ENCODE peak calls at places on chromosomes 12 and 14, in six cellular contexts. D is HepG2, X is K562, S is GM12878, M is SK-N-SH, A is H1. K is an unnamed sample.

GRCh38 chr12:124125472-124125871 is 152.5 kb downstream of the ZNF664 start:
- DNase-seq in A (no peak), X (no peak), M (no peak), D (no peak), S (peak; percentile 72), K (no peak)

GRCh38 chr12:118418385-118419057 is 42.2 kb downstream of the SUDS3 start:
- DNase-seq in M (no peak), S (no peak), X (no peak), D (peak; percentile 20), A (no peak), K (no peak)

GRCh38 chr14:76091036-76091435 is 60.7 kb upstream of the GPATCH2L start:
- DNase-seq in D (peak; percentile 15), X (peak; percentile 54), A (no peak), S (no peak), M (no peak), K (no peak)

GRCh38 chr12:26097046-26097878 is 27.6 kb downstream of the BHLHE41 start:
- DNase-seq in M (peak; percentile 75), D (peak; percentile 49), A (peak; percentile 68), X (peak; percentile 74), S (no peak), K (peak; percentile 64)

GRCh38 chr14:95475540-95476240 is 40.8 kb downstream of the SYNE3 start:
- DNase-seq in A (no peak), D (no peak), X (peak; percentile 20), S (no peak), M (no peak), K (no peak)

GRCh38 chr12:28177461-28177860 is 12.8 kb upstream of the CCDC91 start:
- DNase-seq in M (no peak), S (no peak), X (no peak), D (no peak), A (no peak), K (no peak)

GRCh38 chr12:10293570-10294227 is 14.0 kb upstream of the KLRD1 start:
- DNase-seq in S (no peak), M (no peak), X (no peak), D (no peak), A (no peak), K (no peak)

GRCh38 chr12:62730649-62731377 is 204.1 kb downstream of the PPM1H start:
- DNase-seq in S (no peak), D (no peak), X (no peak), M (no peak), A (no peak), K (no peak)

GRCh38 chr12:75939016-75939642 is 92.4 kb downstream of the PHLDA1 start:
- DNase-seq in X (no peak), M (no peak), S (no peak), D (no peak), A (no peak), K (no peak)

GRCh38 chr12:27841392-27841882 is 61.4 kb upstream of the MANSC4 start:
- DNase-seq in A (no peak), S (no peak), D (no peak), M (no peak), X (no peak), K (no peak)

GRCh38 chr14:99947695-99948094 is 117.5 kb upstream of the EVL start:
- DNase-seq in S (no peak), X (no peak), A (no peak), M (no peak), D (peak; percentile 15), K (peak; percentile 47)

GRCh38 chr12:108337235-108338223 is 1.6 kb downstream of the CMKLR1 start:
- DNase-seq in M (peak; percentile 72), A (peak; percentile 58), D (peak; percentile 26), X (peak; percentile 89), S (no peak), K (peak; percentile 26)

GRCh38 chr12:120851939-120852338 is 52.2 kb downstream of the SPPL3 start:
- DNase-seq in S (no peak), A (no peak), D (no peak), X (no peak), M (no peak), K (no peak)

GRCh38 chr12:92794814-92795213 is 92.0 kb downstream of the PLEKHG7 start:
- DNase-seq in X (no peak), A (no peak), M (no peak), S (no peak), D (no peak), K (no peak)

GRCh38 chr12:82375201-82375600 is 16.9 kb downstream of the METTL25 start:
- DNase-seq in M (no peak), D (no peak), A (no peak), S (no peak), X (no peak), K (no peak)

GRCh38 chr14:100065161-100065871 is at the start of gene EVL:
- DNase-seq in D (no peak), M (no peak), A (no peak), X (no peak), S (peak; percentile 81), K (no peak)

GRCh38 chr12:124684971-124685688 is 117.7 kb upstream of the NCOR2 start:
- DNase-seq in S (no peak), A (no peak), M (no peak), X (no peak), D (no peak), K (no peak)

GRCh38 chr12:130153803-130154202 is 8.5 kb upstream of the FZD10 start:
- DNase-seq in X (no peak), M (no peak), S (no peak), D (no peak), A (no peak), K (no peak)

GRCh38 chr14:52391866-52392600 is 77.9 kb downstream of the PTGER2 start:
- DNase-seq in D (no peak), X (no peak), A (no peak), S (no peak), M (no peak), K (no peak)

GRCh38 chr14:64702493-64703392 is 1.5 kb upstream of the PLEKHG3 start:
- DNase-seq in D (no peak), M (no peak), S (no peak), X (no peak), A (peak; percentile 88), K (no peak)

GRCh38 chr14:93832665-93833064 is 44.4 kb upstream of the PRIMA1 start:
- DNase-seq in D (no peak), A (no peak), X (no peak), S (no peak), M (peak; percentile 81), K (no peak)

GRCh38 chr14:42671636-42672035 is 1065.0 kb downstream of the LRFN5 start:
- DNase-seq in S (no peak), A (no peak), D (no peak), M (no peak), X (no peak), K (no peak)

GRCh38 chr14:95895720-95896119 is 19.1 kb downstream of the TUNAR start:
- DNase-seq in S (no peak), D (peak; percentile 18), X (peak; percentile 39), A (peak; percentile 77), M (peak; percentile 57), K (no peak)

GRCh38 chr12:104423809-104424208 is 32.9 kb upstream of the CHST11 start:
- DNase-seq in M (no peak), D (peak; percentile 8), X (no peak), A (no peak), S (no peak), K (no peak)

GRCh38 chr12:34625116-34625515 is 602.8 kb downstream of the ALG10 start:
- DNase-seq in A (no peak), X (peak; percentile 15), D (peak; percentile 29), M (no peak), S (no peak), K (peak; percentile 4)

GRCh38 chr12:39426636-39427245 is 16.2 kb downstream of the KIF21A start:
- DNase-seq in D (no peak), X (no peak), A (no peak), S (no peak), M (no peak), K (no peak)

GRCh38 chr12:80268924-80269749 is 169.8 kb downstream of the OTOGL start:
- DNase-seq in S (no peak), X (no peak), D (no peak), A (no peak), M (no peak), K (no peak)

GRCh38 chr12:80272516-80272915 is 171.5 kb upstream of the PTPRQ start:
- DNase-seq in A (no peak), D (no peak), M (no peak), S (no peak), X (no peak), K (no peak)

GRCh38 chr12:80273144-80273543 is 170.9 kb upstream of the PTPRQ start:
- DNase-seq in A (no peak), M (no peak), S (no peak), X (no peak), D (no peak), K (no peak)

GRCh38 chr12:80271770-80272169 is 172.3 kb upstream of the PTPRQ start:
- DNase-seq in S (no peak), M (no peak), X (no peak), A (no peak), D (no peak), K (no peak)

GRCh38 chr12:80269953-80270552 is 170.7 kb downstream of the OTOGL start:
- DNase-seq in X (peak; percentile 14), A (no peak), D (peak; percentile 24), M (peak; percentile 10), S (no peak), K (peak; percentile 2)
- TF ChIP-seq GABPA in X (no peak), A (no peak), D (no peak), M (no peak), S (no peak), K (no peak)

GRCh38 chr14:65846469-65846868 is 433.9 kb downstream of the FUT8 start:
- DNase-seq in S (no peak), A (no peak), M (peak; percentile 21), D (no peak), X (no peak), K (no peak)
- TF ChIP-seq GABPA in S (no peak), A (no peak), M (no peak), D (no peak), X (no peak), K (no peak)

DNA sequence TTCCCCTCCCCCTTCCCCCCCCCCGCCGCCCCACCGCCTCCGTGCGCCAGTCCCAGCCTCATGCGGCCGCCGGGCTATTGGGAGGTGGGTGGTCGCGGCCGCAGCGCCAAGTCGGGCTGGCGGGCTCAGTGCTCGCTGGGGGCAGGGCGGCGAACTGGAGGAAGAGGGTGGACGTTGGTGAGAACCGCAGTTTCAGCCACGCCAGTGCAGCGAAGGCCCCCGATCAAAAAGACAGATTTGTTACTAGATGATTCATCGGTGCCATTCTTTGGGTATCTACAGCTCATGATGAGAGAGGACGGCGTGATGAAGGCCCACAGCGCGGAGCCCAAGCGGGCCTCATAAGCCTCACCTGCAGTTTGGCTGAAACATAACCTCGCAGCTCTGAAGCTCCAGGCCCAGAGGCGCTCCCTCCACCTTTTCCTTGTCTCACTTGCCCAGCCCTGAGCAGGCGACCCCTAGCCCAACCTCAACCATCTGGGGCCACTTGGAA is 20.0 kb downstream of the SLC2A3 start:
- DNase-seq in S (no peak), M (peak; percentile 9), A (peak; percentile 55), D (no peak), X (no peak), K (no peak)
- TF ChIP-seq GABPA in S (no peak), M (no peak), A (no peak), D (no peak), X (no peak), K (no peak)

GRCh38 chr14:34610101-34610500 is 19.8 kb downstream of the SNX6 start:
- DNase-seq in S (no peak), M (no peak), A (no peak), X (no peak), D (no peak), K (no peak)

DNA sequence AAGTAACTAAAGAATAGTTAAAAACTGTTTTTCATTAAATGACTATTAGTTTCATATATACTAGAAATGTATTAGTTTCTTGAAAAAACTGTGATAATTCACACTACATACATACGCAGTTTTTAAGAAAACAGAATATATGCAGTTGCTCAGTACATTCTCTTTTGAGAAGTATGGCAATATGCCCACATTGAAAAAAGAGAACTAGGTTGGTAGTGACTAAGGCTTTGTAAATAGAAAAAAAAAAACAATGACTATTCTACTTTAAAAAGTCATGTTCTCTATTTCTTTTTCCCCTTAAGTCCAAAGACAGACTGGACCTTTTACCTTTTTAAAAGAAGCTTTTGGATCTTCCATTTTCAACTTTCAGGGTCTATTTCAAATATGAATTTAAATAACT is 25.0 kb downstream of the SNX6 start:
- DNase-seq in S (no peak), D (no peak), X (no peak), M (no peak), A (no peak), K (no peak)
- TF ChIP-seq GABPA in S (no peak), D (no peak), X (no peak), M (no peak), A (no peak), K (no peak)

K was measured in HL-60.